ENCODE peak calls at places on chromosomes 11 and 22, in four cellular contexts. One of them, this sample, is unnamed.

GRCh38 chr11:69642549-69642912 is 1.6 kb downstream of the CCND1 start:
- DNase-seq in cardiac fibroblast: no peak
- DNase-seq in neuronal stem cell: no peak
- DNase-seq in breast epithelium: no peak
- DNase-seq in this sample: no peak

GRCh38 chr11:17786824-17787525 is 52.4 kb downstream of the KCNC1 start:
- DNase-seq in breast epithelium: no peak
- DNase-seq in cardiac fibroblast: peak; percentile 29
- DNase-seq in neuronal stem cell: no peak
- DNase-seq in this sample: no peak

GRCh38 chr11:134069996-134070845 is 1.3 kb downstream of the JAM3 start:
- DNase-seq in neuronal stem cell: no peak
- DNase-seq in breast epithelium: no peak
- DNase-seq in cardiac fibroblast: no peak
- DNase-seq in this sample: no peak

GRCh38 chr11:74418509-74418895 is 20.3 kb upstream of the PGM2L1 start:
- DNase-seq in cardiac fibroblast: peak; percentile 59
- DNase-seq in breast epithelium: no peak
- DNase-seq in neuronal stem cell: no peak
- DNase-seq in this sample: no peak

GRCh38 chr11:18669211-18669593 is 29.4 kb upstream of the TMEM86A start:
- DNase-seq in neuronal stem cell: no peak
- DNase-seq in breast epithelium: no peak
- DNase-seq in cardiac fibroblast: no peak
- DNase-seq in this sample: no peak

GRCh38 chr11:132158696-132159095 is 788.3 kb downstream of the NTM start:
- DNase-seq in breast epithelium: no peak
- DNase-seq in neuronal stem cell: no peak
- DNase-seq in cardiac fibroblast: no peak
- DNase-seq in this sample: no peak

GRCh38 chr11:20617346-20617745 is 17.9 kb downstream of the SLC6A5 start:
- DNase-seq in breast epithelium: no peak
- DNase-seq in cardiac fibroblast: peak; percentile 37
- DNase-seq in neuronal stem cell: no peak
- DNase-seq in this sample: no peak

GRCh38 chr22:38788417-38788816 is 5.5 kb downstream of the DNAL4 start:
- DNase-seq in neuronal stem cell: no peak
- DNase-seq in breast epithelium: peak; percentile 55
- DNase-seq in cardiac fibroblast: peak; percentile 95
- DNase-seq in this sample: no peak

GRCh38 chr22:39292561-39293074 is 26.8 kb downstream of the RPL3 start:
- DNase-seq in neuronal stem cell: peak; percentile 45
- DNase-seq in cardiac fibroblast: peak; percentile 97
- DNase-seq in breast epithelium: peak; percentile 98
- DNase-seq in this sample: peak; percentile 80

GRCh38 chr11:2376751-2377451 is at the start of gene CD81:
- DNase-seq in breast epithelium: no peak
- DNase-seq in neuronal stem cell: peak; percentile 56
- DNase-seq in cardiac fibroblast: peak; percentile 58
- DNase-seq in this sample: no peak

GRCh38 chr11:124763156-124763947 is 1.3 kb upstream of the ESAM start:
- DNase-seq in breast epithelium: peak; percentile 70
- DNase-seq in cardiac fibroblast: peak; percentile 78
- DNase-seq in neuronal stem cell: peak; percentile 85
- DNase-seq in this sample: peak; percentile 64

GRCh38 chr22:20392983-20393704 is 807 bp upstream of the ZNF74 start:
- DNase-seq in cardiac fibroblast: no peak
- DNase-seq in breast epithelium: no peak
- DNase-seq in neuronal stem cell: no peak
- DNase-seq in this sample: no peak

GRCh38 chr22:23862103-23862502 is 4.4 kb downstream of the SLC2A11 start:
- DNase-seq in breast epithelium: no peak
- DNase-seq in neuronal stem cell: no peak
- DNase-seq in cardiac fibroblast: peak; percentile 68
- DNase-seq in this sample: no peak

GRCh38 chr22:47781024-47781423 is 1018.6 kb downstream of the TBC1D22A start:
- DNase-seq in breast epithelium: no peak
- DNase-seq in cardiac fibroblast: no peak
- DNase-seq in neuronal stem cell: no peak
- DNase-seq in this sample: no peak

GRCh38 chr11:60457576-60457975 is 1.9 kb downstream of the MS4A1 start:
- DNase-seq in breast epithelium: no peak
- DNase-seq in cardiac fibroblast: no peak
- DNase-seq in neuronal stem cell: no peak
- DNase-seq in this sample: no peak

GRCh38 chr22:35102663-35103062 is 36.7 kb downstream of the ISX start:
- DNase-seq in neuronal stem cell: no peak
- DNase-seq in breast epithelium: no peak
- DNase-seq in cardiac fibroblast: peak; percentile 1
- DNase-seq in this sample: no peak

GRCh38 chr11:120794748-120795147 is 229.2 kb upstream of the TBCEL start:
- DNase-seq in neuronal stem cell: no peak
- DNase-seq in breast epithelium: no peak
- DNase-seq in cardiac fibroblast: no peak
- DNase-seq in this sample: no peak

GRCh38 chr11:70078796-70079616 is 889 bp downstream of the ANO1 start:
- DNase-seq in breast epithelium: no peak
- DNase-seq in neuronal stem cell: no peak
- DNase-seq in cardiac fibroblast: no peak
- DNase-seq in this sample: no peak

GRCh38 chr11:117096140-117096972 is 1.9 kb downstream of the SIK3 start:
- DNase-seq in cardiac fibroblast: peak; percentile 28
- DNase-seq in neuronal stem cell: no peak
- DNase-seq in breast epithelium: no peak
- DNase-seq in this sample: no peak

GRCh38 chr11:88206746-88207145 is 31.5 kb upstream of the RAB38 start:
- DNase-seq in breast epithelium: no peak
- DNase-seq in neuronal stem cell: no peak
- DNase-seq in cardiac fibroblast: no peak
- DNase-seq in this sample: no peak

GRCh38 chr11:68012843-68013610 is 2.9 kb downstream of the ALDH3B1 start:
- DNase-seq in neuronal stem cell: no peak
- DNase-seq in breast epithelium: peak; percentile 92
- DNase-seq in cardiac fibroblast: peak; percentile 98
- DNase-seq in this sample: no peak

GRCh38 chr11:27934830-27935145 is 173.2 kb downstream of the KIF18A start:
- DNase-seq in cardiac fibroblast: peak; percentile 87
- DNase-seq in breast epithelium: no peak
- DNase-seq in neuronal stem cell: no peak
- DNase-seq in this sample: no peak

GRCh38 chr11:66902486-66903177 is 45.8 kb downstream of the LRFN4 start:
- DNase-seq in cardiac fibroblast: no peak
- DNase-seq in neuronal stem cell: no peak
- DNase-seq in breast epithelium: no peak
- DNase-seq in this sample: no peak

GRCh38 chr11:66126808-66127555 is 56.9 kb downstream of the PACS1 start:
- DNase-seq in cardiac fibroblast: peak; percentile 87
- DNase-seq in breast epithelium: peak; percentile 31
- DNase-seq in neuronal stem cell: no peak
- DNase-seq in this sample: no peak

GRCh38 chr11:2885017-2885675 is 429 bp downstream of the CDKN1C start:
- DNase-seq in cardiac fibroblast: peak; percentile 65
- DNase-seq in breast epithelium: peak; percentile 69
- DNase-seq in neuronal stem cell: no peak
- DNase-seq in this sample: no peak

DNA sequence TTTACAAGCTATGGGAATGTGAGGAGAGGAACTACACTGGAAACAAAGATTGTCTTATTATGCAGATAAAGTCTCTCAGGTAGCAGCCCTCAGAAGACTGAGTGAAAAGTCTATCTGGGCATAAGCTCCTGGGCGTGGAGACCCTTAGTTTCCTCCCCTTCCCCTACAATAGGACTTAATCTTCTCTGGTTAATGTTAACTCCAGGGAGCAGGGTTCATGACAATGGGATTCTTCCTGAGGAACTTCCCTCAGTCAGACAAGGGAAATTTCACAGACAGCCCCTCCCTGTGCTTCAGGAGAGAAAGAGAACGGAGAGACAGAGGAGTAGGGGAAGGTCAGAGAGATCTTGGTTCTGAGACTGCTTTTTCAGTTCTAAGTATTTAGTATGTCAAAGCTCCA is 1428.6 kb downstream of the LRRC4C start:
- DNase-seq in cardiac fibroblast: no peak
- DNase-seq in neuronal stem cell: peak; percentile 15
- DNase-seq in breast epithelium: no peak
- DNase-seq in this sample: no peak
- H3K4me3 ChIP-seq in cardiac fibroblast: no peak overlapping the region
- H3K4me3 ChIP-seq in neuronal stem cell: no peak overlapping the region
- H3K4me3 ChIP-seq in breast epithelium: no peak overlapping the region
- H3K4me3 ChIP-seq in this sample: no peak overlapping the region

GRCh38 chr11:72519220-72519881 is 85.0 kb upstream of the CLPB start:
- DNase-seq in neuronal stem cell: no peak
- DNase-seq in cardiac fibroblast: no peak
- DNase-seq in breast epithelium: no peak
- DNase-seq in this sample: no peak
- H3K4me3 ChIP-seq in neuronal stem cell: no peak overlapping the region
- H3K4me3 ChIP-seq in cardiac fibroblast: no peak overlapping the region
- H3K4me3 ChIP-seq in breast epithelium: peak overlapping the region; percentile 28
- H3K4me3 ChIP-seq in this sample: no peak overlapping the region

GRCh38 chr22:29483254-29483653 is 3.2 kb downstream of the NEFH start:
- DNase-seq in cardiac fibroblast: no peak
- DNase-seq in breast epithelium: no peak
- DNase-seq in neuronal stem cell: no peak
- DNase-seq in this sample: no peak
- H3K4me3 ChIP-seq in cardiac fibroblast: no peak overlapping the region
- H3K4me3 ChIP-seq in breast epithelium: no peak overlapping the region
- H3K4me3 ChIP-seq in neuronal stem cell: no peak overlapping the region
- H3K4me3 ChIP-seq in this sample: no peak overlapping the region

DNA sequence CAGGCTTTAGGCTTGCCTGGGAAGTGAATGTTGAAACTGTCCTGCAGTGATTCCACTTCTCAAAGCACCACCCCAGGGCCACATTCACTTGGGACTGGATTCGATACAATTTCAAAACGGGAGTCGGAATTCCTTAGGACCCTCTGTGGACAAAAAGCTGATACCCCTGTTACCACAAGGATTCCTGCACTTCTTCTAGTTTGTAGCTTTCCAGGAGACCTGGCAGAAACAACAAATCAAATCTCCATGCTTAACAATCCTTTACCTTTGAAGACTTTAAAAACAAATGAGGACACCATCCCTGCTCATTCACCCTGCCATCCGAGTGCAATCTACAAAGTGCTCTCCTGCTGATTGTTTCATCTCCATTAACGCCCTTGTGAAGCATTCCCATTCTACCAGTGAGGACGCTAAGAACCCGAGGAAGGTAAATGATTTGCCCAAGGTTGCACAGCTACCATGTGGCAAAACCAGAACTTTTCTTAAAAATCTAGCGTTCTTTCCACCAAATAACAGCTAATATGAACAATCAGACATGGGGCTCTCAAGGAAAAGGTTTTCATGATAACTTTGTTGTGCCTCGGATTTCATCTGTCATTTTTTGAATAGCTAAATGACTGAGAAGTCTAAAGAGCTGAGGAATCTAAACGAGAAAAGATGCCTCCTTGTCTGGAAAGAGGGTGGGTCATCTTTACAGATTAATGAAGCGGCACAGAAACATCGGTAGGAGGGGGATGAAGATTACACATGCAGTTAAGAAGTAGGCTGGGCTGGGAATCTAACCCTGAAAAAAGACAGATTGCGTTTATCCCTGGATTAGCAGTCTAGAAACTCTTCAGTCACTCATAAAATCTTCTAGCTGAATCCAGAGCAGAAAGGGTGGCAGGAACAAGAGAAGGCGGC is 722 bp upstream of the MPZL2 start:
- DNase-seq in neuronal stem cell: no peak
- DNase-seq in cardiac fibroblast: no peak
- DNase-seq in breast epithelium: no peak
- DNase-seq in this sample: no peak
- H3K4me3 ChIP-seq in neuronal stem cell: peak overlapping the region; percentile 37
- H3K4me3 ChIP-seq in cardiac fibroblast: peak overlapping the region; percentile 27
- H3K4me3 ChIP-seq in breast epithelium: peak overlapping the region; percentile 51
- H3K4me3 ChIP-seq in this sample: peak overlapping the region; percentile 52

GRCh38 chr11:34266987-34267386 is 90.8 kb downstream of the ABTB2 start:
- DNase-seq in breast epithelium: peak; percentile 65
- DNase-seq in cardiac fibroblast: peak; percentile 33
- DNase-seq in neuronal stem cell: no peak
- DNase-seq in this sample: no peak
- H3K4me3 ChIP-seq in breast epithelium: no peak overlapping the region
- H3K4me3 ChIP-seq in cardiac fibroblast: no peak overlapping the region
- H3K4me3 ChIP-seq in neuronal stem cell: no peak overlapping the region
- H3K4me3 ChIP-seq in this sample: no peak overlapping the region

GRCh38 chr11:94767292-94767690 is 865 bp upstream of the AMOTL1 start:
- DNase-seq in cardiac fibroblast: no peak
- DNase-seq in breast epithelium: no peak
- DNase-seq in neuronal stem cell: no peak
- DNase-seq in this sample: no peak
- H3K4me3 ChIP-seq in cardiac fibroblast: no peak overlapping the region
- H3K4me3 ChIP-seq in breast epithelium: peak overlapping the region; percentile 84
- H3K4me3 ChIP-seq in neuronal stem cell: no peak overlapping the region
- H3K4me3 ChIP-seq in this sample: no peak overlapping the region